ENCODE peak calls at places on chromosomes 3 and 15, in four cellular contexts. P is upper lobe of right lung, F is epithelial cell of esophagus, J is cardiac fibroblast. T is an unnamed sample.

GRCh38 chr3:99536555-99537314 is 101.7 kb upstream of the COL8A1 start:
- DNase-seq in P (no peak), F (no peak), J (peak), T (no peak)

GRCh38 chr3:194156095-194156494 is 20.1 kb downstream of the HES1 start:
- DNase-seq in P (no peak), F (no peak), J (no peak), T (no peak)

GRCh38 chr3:51388286-51389029 is 2.6 kb upstream of the RBM15B start:
- DNase-seq in P (no peak), F (peak), J (peak), T (no peak)

GRCh38 chr3:89221913-89222312 is 114.5 kb downstream of the EPHA3 start:
- DNase-seq in P (no peak), F (no peak), J (no peak), T (no peak)

GRCh38 chr15:57183041-57183440 is 193.3 kb upstream of the CGNL1 start:
- DNase-seq in P (no peak), F (no peak), J (no peak), T (no peak)

GRCh38 chr3:16548721-16549120 is 35.2 kb upstream of the RFTN1 start:
- DNase-seq in P (no peak), F (peak), J (peak), T (no peak)

GRCh38 chr3:73295511-73296257 is 234.2 kb downstream of the EBLN2 start:
- DNase-seq in P (no peak), F (no peak), J (no peak), T (no peak)

GRCh38 chr15:63439536-63440264 is 58.1 kb upstream of the CA12 start:
- DNase-seq in P (no peak), F (peak), J (no peak), T (no peak)

GRCh38 chr3:73319179-73319769 is 257.8 kb downstream of the EBLN2 start:
- DNase-seq in P (no peak), F (no peak), J (no peak), T (peak)

GRCh38 chr3:107525954-107526305 is 3.2 kb downstream of the BBX start:
- DNase-seq in P (no peak), F (no peak), J (no peak), T (no peak)

GRCh38 chr3:45724919-45725318 is 35.7 kb downstream of the SACM1L start:
- DNase-seq in P (no peak), F (no peak), J (no peak), T (no peak)

GRCh38 chr3:66393486-66394260 is 107.1 kb downstream of the LRIG1 start:
- DNase-seq in P (no peak), F (no peak), J (peak), T (peak)

GRCh38 chr3:187196573-187197094 is 652 bp upstream of the RTP1 start:
- DNase-seq in P (no peak), F (peak), J (no peak), T (no peak)

GRCh38 chr3:64427671-64428070 is 202.4 kb upstream of the PRICKLE2 start:
- DNase-seq in P (no peak), F (no peak), J (no peak), T (no peak)

GRCh38 chr3:70277304-70277703 is 35.1 kb downstream of the MDFIC2 start:
- DNase-seq in P (no peak), F (no peak), J (no peak), T (no peak)

GRCh38 chr3:141895731-141896130 is 19.3 kb downstream of the ATP1B3 start:
- DNase-seq in P (no peak), F (no peak), J (no peak), T (no peak)

GRCh38 chr3:8371085-8371551 is 130.5 kb upstream of the LMCD1 start:
- DNase-seq in P (no peak), F (peak), J (peak), T (no peak)

GRCh38 chr15:51065781-51066180 is 28.9 kb downstream of the TNFAIP8L3 start:
- DNase-seq in P (no peak), F (no peak), J (no peak), T (no peak)

GRCh38 chr15:88104357-88104756 is 152.2 kb downstream of the NTRK3 start:
- DNase-seq in P (no peak), F (no peak), J (no peak), T (no peak)

GRCh38 chr3:187274977-187275338 is 16.6 kb downstream of the MASP1 start:
- DNase-seq in P (no peak), F (peak), J (no peak), T (no peak)

GRCh38 chr3:112327371-112327951 is 5.5 kb upstream of the CD200 start:
- DNase-seq in P (no peak), F (peak), J (peak), T (no peak)

GRCh38 chr3:122076414-122077292 is 21.5 kb downstream of the CD86 start:
- DNase-seq in P (no peak), F (peak), J (no peak), T (no peak)

GRCh38 chr15:45910671-45911070 is 275.8 kb downstream of the SQOR start:
- DNase-seq in P (no peak), F (no peak), J (no peak), T (no peak)

GRCh38 chr3:63353383-63353782 is 75.3 kb downstream of the SYNPR start:
- DNase-seq in P (no peak), F (peak), J (no peak), T (no peak)

GRCh38 chr15:60062826-60063225 is 58.7 kb downstream of the FOXB1 start:
- DNase-seq in P (no peak), F (peak), J (peak), T (no peak)

GRCh38 chr3:197458906-197459470 is 96.8 kb downstream of the BDH1 start:
- DNase-seq in P (peak), F (no peak), J (no peak), T (no peak)

GRCh38 chr3:25306066-25306465 is 122.0 kb upstream of the RARB start:
- DNase-seq in P (no peak), F (peak), J (no peak), T (no peak)

GRCh38 chr3:25304916-25305315 is 123.1 kb upstream of the RARB start:
- DNase-seq in P (no peak), F (no peak), J (no peak), T (no peak)

DNA sequence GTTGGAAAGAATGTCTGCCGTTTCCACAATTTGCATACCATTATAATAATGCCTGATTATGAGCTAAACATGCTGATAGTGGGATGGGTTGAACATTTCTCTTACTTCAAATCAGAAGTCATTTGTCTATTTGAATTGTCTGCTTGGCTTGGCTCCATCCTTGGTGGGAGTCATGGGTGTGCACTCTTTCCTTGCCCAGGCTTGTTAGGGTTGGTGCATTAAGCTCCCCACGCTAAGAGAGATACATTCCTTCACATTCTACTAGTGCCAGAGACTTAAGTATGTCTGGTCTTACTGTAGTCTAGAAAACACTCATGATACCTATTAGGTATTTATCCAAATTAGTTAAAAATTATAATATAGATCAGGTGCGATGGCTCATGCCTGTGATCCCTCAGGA is 121.3 kb upstream of the RARB start:
- DNase-seq in P (no peak), F (peak), J (no peak), T (no peak)
- H3K4me3 ChIP-seq in P (no peak), F (no peak), J (no peak), T (no peak)

GRCh38 chr3:11095932-11096265 is 58.4 kb upstream of the HRH1 start:
- DNase-seq in P (no peak), F (no peak), J (peak), T (no peak)
- H3K4me3 ChIP-seq in P (no peak), F (no peak), J (no peak), T (peak)

DNA sequence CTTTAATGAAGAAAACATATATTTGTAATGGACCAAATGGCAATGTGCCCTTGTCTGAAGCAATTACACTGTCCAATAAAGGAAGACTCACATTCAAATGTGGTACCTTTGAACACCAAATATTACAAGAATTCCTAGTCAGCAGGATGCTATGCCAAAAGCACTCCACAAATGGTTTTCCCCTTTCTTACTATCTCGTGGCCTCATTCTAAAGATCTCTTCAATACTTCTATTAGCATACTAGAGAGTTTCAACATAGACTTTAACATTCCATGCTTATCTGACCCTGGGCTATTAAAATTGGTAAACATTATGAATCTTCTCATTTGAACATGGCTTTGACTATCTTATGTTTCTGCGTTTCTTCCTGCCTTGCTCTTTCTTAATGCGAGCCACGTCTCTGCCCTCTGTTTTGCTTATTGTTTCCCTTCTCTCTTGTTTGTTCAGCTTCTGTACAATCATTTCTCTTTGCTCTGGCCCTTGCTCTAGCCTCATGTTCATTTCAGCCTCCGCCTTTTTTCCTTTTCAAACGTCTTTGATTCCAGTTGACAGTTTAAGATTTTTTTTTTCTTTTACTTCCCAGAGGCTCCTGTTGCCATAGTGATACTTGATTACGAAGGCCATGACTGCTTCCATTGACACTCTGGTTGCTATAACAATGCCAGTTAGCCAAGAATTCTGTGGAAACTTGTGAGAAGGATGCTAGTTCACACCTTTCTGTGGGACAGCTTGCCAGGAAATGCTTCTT is 49.5 kb upstream of the SLC9A9 start:
- DNase-seq in P (no peak), F (peak), J (peak), T (no peak)
- H3K4me3 ChIP-seq in P (no peak), F (no peak), J (no peak), T (no peak)

GRCh38 chr15:85282504-85283115 is 97.8 kb upstream of the AKAP13 start:
- DNase-seq in P (no peak), F (peak), J (peak), T (no peak)

GRCh38 chr15:85277847-85278246 is 102.6 kb upstream of the AKAP13 start:
- DNase-seq in P (no peak), F (no peak), J (no peak), T (no peak)

GRCh38 chr15:85276508-85276907 is 103.9 kb upstream of the AKAP13 start:
- DNase-seq in P (no peak), F (peak), J (no peak), T (no peak)

GRCh38 chr15:85276921-85277320 is 103.5 kb upstream of the AKAP13 start:
- DNase-seq in P (no peak), F (peak), J (no peak), T (no peak)

DNA sequence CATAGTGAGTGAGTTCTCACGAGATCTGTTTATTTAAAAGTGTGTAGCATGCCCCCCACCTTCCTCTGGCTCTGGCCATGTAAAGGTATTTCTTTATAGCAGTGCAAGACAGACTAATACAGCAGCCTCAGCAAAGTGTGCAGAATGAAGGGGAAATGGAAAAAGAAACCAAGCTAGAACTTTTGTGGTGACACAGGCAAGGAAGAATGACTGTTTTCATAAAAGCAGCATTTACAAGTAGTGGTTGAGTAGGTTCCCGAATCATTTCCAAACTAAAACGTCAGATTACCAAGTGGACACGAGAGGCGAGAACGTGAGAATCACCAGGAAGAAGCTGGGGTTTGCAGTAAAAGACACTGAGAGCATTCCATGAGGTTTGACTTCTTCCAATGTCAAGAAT is 100.2 kb upstream of the AKAP13 start:
- DNase-seq in P (no peak), F (no peak), J (no peak), T (no peak)
- H3K4me3 ChIP-seq in P (no peak), F (no peak), J (no peak), T (no peak)